ENCODE peak calls at places on chromosomes 11 and 22, in nine cellular contexts. C is uterus, I is right lobe of liver, E is ovary, Z is H1, J is A549, Q is HCT116, O is upper lobe of left lung, X is breast epithelium. A is an unnamed sample.

GRCh38 chr11:64923151-64923661 is 1.3 kb upstream of the PPP2R5B start:
- DNase-seq in E (peak; percentile 52), X (no peak), Q (no peak), C (peak; percentile 32), J (no peak), O (no peak), Z (no peak), I (peak; percentile 53), A (no peak)

GRCh38 chr11:87137711-87138110 is 100.0 kb downstream of the TMEM135 start:
- DNase-seq in J (no peak), E (no peak), O (no peak), C (no peak), Z (no peak), I (no peak), Q (no peak), X (no peak), A (no peak)

GRCh38 chr11:11931461-11932055 is 76.9 kb downstream of the DKK3 start:
- DNase-seq in X (no peak), Q (peak; percentile 38), Z (no peak), C (peak; percentile 44), E (no peak), I (no peak), O (no peak), J (peak; percentile 64), A (peak; percentile 54)

GRCh38 chr11:57980201-57980600 is 43.5 kb upstream of the OR9Q1 start:
- DNase-seq in I (no peak), Q (no peak), Z (no peak), C (no peak), E (no peak), J (no peak), X (no peak), O (no peak), A (no peak)

GRCh38 chr11:31325162-31325561 is 44.4 kb downstream of the DCDC1 start:
- DNase-seq in Z (no peak), I (no peak), Q (no peak), J (peak; percentile 9), E (no peak), X (no peak), O (no peak), C (no peak), A (no peak)

GRCh38 chr11:42329930-42330555 is 870.6 kb upstream of the LRRC4C start:
- DNase-seq in E (no peak), J (no peak), I (no peak), Q (no peak), Z (no peak), X (peak; percentile 75), O (no peak), C (no peak), A (no peak)

GRCh38 chr22:33844273-33844672 is 76.0 kb downstream of the LARGE1 start:
- DNase-seq in Q (no peak), E (no peak), O (no peak), J (no peak), X (no peak), Z (no peak), C (no peak), I (no peak), A (no peak)

GRCh38 chr22:37260939-37261338 is 16.9 kb upstream of the RAC2 start:
- DNase-seq in I (peak; percentile 66), X (no peak), C (no peak), Q (peak; percentile 45), E (peak; percentile 52), O (no peak), J (peak; percentile 58), Z (peak; percentile 78), A (peak; percentile 65)

GRCh38 chr11:813440-814096 is 3.8 kb downstream of the RPLP2 start:
- DNase-seq in E (no peak), J (no peak), X (no peak), O (no peak), I (no peak), Z (no peak), Q (no peak), C (no peak), A (peak; percentile 57)

GRCh38 chr22:49963647-49964026 is 3.1 kb downstream of the PIM3 start:
- DNase-seq in Z (no peak), C (peak; percentile 48), I (no peak), O (no peak), J (no peak), X (peak; percentile 28), E (no peak), Q (no peak), A (no peak)

GRCh38 chr11:44136176-44136945 is 40.9 kb downstream of the EXT2 start:
- DNase-seq in I (no peak), J (no peak), Z (no peak), X (no peak), C (no peak), Q (no peak), E (no peak), O (no peak), A (no peak)

GRCh38 chr11:119218141-119218878 is 12.2 kb downstream of the CBL start:
- DNase-seq in O (no peak), X (no peak), Z (no peak), Q (peak; percentile 92), E (no peak), C (no peak), J (peak; percentile 70), I (no peak), A (peak; percentile 46)

GRCh38 chr11:128523616-128524015 is 63.7 kb downstream of the ETS1 start:
- DNase-seq in O (no peak), J (no peak), I (no peak), C (no peak), Z (no peak), E (no peak), Q (no peak), X (no peak), A (no peak)

GRCh38 chr11:122137081-122137793 is 21.2 kb upstream of the BLID start:
- DNase-seq in Q (peak; percentile 79), Z (no peak), I (no peak), E (no peak), J (peak; percentile 70), O (no peak), C (no peak), X (no peak), A (no peak)

GRCh38 chr11:126874831-126875230 is 125.7 kb downstream of the KIRREL3 start:
- DNase-seq in C (no peak), O (no peak), Z (no peak), I (no peak), Q (no peak), X (no peak), J (no peak), E (no peak), A (peak; percentile 21)

DNA sequence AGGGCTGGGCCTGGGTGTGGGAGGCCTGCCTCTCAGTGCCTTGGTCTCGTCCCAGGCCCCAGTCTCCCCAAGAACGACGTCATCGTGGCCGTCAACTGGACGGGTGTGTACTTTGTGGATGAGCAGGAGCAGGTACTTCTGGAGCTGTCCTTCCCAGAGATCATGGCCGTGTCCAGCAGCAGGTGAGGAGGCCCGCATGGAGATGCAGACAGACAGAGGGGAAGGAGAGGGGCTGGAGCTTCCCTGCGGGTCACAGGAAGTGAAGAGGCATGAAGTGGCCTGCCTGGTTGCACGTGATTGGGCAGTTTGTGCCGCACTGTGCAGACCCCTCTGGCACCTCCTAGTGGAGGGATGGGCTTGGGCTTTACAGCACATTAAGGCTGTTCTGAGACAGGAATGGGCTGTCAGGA is 70.4 kb downstream of the MYO7A start:
- DNase-seq in E (peak; percentile 26), Q (peak; percentile 48), O (no peak), J (peak; percentile 53), X (no peak), Z (peak; percentile 85), C (peak; percentile 6), I (peak; percentile 47), A (peak; percentile 76)
- TF ChIP-seq CTCF in E (no peak), Q (peak; percentile 81), O (peak; percentile 6), J (peak; percentile 9), X (no peak), Z (no peak), C (no peak), I (no peak), A (peak; percentile 80)

GRCh38 chr11:67504950-67505561 is at the start of gene PITPNM1:
- DNase-seq in E (peak; percentile 71), Z (peak; percentile 88), J (peak; percentile 62), C (no peak), I (peak; percentile 84), Q (no peak), O (peak; percentile 97), X (peak; percentile 53), A (peak; percentile 88)
- TF ChIP-seq POLR2A in E (peak; percentile 18), Z (no peak), J (no peak), C (no peak), I (peak; percentile 58), Q (no peak), O (peak; percentile 82), X (no peak), A (peak; percentile 48)

GRCh38 chr22:38704568-38705234 is 1.0 kb upstream of the GTPBP1 start:
- DNase-seq in Z (no peak), Q (no peak), O (no peak), E (no peak), I (no peak), J (no peak), X (no peak), C (no peak), A (no peak)

GRCh38 chr22:38707346-38707745 is 1.6 kb downstream of the GTPBP1 start:
- DNase-seq in Q (no peak), Z (no peak), J (peak; percentile 61), E (no peak), O (no peak), C (no peak), X (no peak), I (no peak), A (peak; percentile 52)

GRCh38 chr22:38706101-38706884 is 549 bp downstream of the GTPBP1 start:
- DNase-seq in Q (no peak), C (peak; percentile 41), I (peak; percentile 77), J (no peak), E (peak; percentile 75), Z (peak; percentile 57), X (peak; percentile 51), O (peak; percentile 94), A (peak; percentile 57)

GRCh38 chr22:38706885-38707180 is 1.1 kb downstream of the GTPBP1 start:
- DNase-seq in C (no peak), E (no peak), X (no peak), J (no peak), O (no peak), Z (no peak), I (no peak), Q (no peak), A (no peak)

GRCh38 chr22:38705235-38706100 is at the start of gene GTPBP1:
- DNase-seq in I (peak; percentile 99), Z (peak; percentile 91), E (peak; percentile 96), O (peak; percentile 86), C (peak; percentile 100), Q (peak; percentile 100), J (peak; percentile 100), X (peak; percentile 100), A (peak; percentile 100)
- TF ChIP-seq CTCF in I (no peak), Z (no peak), E (no peak), O (peak; percentile 24), C (no peak), Q (no peak), J (no peak), X (no peak), A (no peak)

GRCh38 chr11:62881579-62882427 is 1.1 kb downstream of the SLC3A2 start:
- DNase-seq in I (peak; percentile 90), O (no peak), E (peak; percentile 95), J (peak; percentile 98), C (peak; percentile 98), Z (no peak), X (peak; percentile 96), Q (peak; percentile 90), A (peak; percentile 99)
- TF ChIP-seq POLR2A in I (no peak), O (no peak), E (no peak), J (no peak), C (peak; percentile 22), Z (peak; percentile 9), X (no peak), Q (no peak), A (peak; percentile 12)

GRCh38 chr11:102886999-102887398 is 12.2 kb upstream of the MMP12 start:
- DNase-seq in E (no peak), Q (no peak), C (no peak), I (no peak), J (no peak), O (no peak), X (no peak), Z (no peak), A (no peak)

GRCh38 chr11:102891736-102892135 is 17.0 kb upstream of the MMP12 start:
- DNase-seq in Q (no peak), O (no peak), X (no peak), C (no peak), J (no peak), E (no peak), I (no peak), Z (no peak), A (no peak)
- TF ChIP-seq CTCF in Q (no peak), O (no peak), X (no peak), C (no peak), J (no peak), E (no peak), I (no peak), Z (no peak), A (no peak)

A was measured in NB4.